ENCODE peak calls at places on chromosomes 11 and 22, in seven cellular contexts. Q, S, P, W, U, B and Z are unnamed samples.

GRCh38 chr11:78898376-78898775 is 323.7 kb upstream of the NARS2 start:
- DNase-seq in Q (no peak), S (no peak), P (no peak), W (no peak), U (no peak), B (no peak), Z (no peak)

GRCh38 chr22:48098936-48099245 is 1336.4 kb downstream of the TBC1D22A start:
- DNase-seq in Q (no peak), S (no peak), P (no peak), W (no peak), U (no peak), B (peak), Z (no peak)

GRCh38 chr22:19892249-19892879 is 37.7 kb upstream of the GNB1L start:
- DNase-seq in Q (peak), S (no peak), P (no peak), W (no peak), U (no peak), B (no peak), Z (no peak)

GRCh38 chr11:73326929-73327811 is 19.1 kb downstream of the ARHGEF17 start:
- DNase-seq in Q (no peak), S (peak), P (no peak), W (no peak), U (no peak), B (no peak), Z (no peak)

GRCh38 chr22:41974691-41975290 is 5.5 kb downstream of the SEPTIN3 start:
- DNase-seq in Q (no peak), S (no peak), P (no peak), W (no peak), U (no peak), B (no peak), Z (no peak)

GRCh38 chr11:1012740-1013627 is 23.5 kb downstream of the MUC6 start:
- DNase-seq in Q (no peak), S (no peak), P (no peak), W (peak), U (no peak), B (no peak), Z (no peak)

GRCh38 chr11:127074151-127074761 is 73.7 kb upstream of the KIRREL3 start:
- DNase-seq in Q (no peak), S (peak), P (no peak), W (peak), U (no peak), B (peak), Z (no peak)

GRCh38 chr11:12537778-12538401 is 136.3 kb upstream of the TEAD1 start:
- DNase-seq in Q (no peak), S (no peak), P (no peak), W (no peak), U (no peak), B (no peak), Z (no peak)

GRCh38 chr22:46827781-46828180 is 65.3 kb downstream of the TBC1D22A start:
- DNase-seq in Q (no peak), S (no peak), P (no peak), W (no peak), U (no peak), B (no peak), Z (no peak)

GRCh38 chr11:70577948-70578347 is 179.6 kb downstream of the CTTN start:
- DNase-seq in Q (no peak), S (no peak), P (no peak), W (no peak), U (no peak), B (no peak), Z (no peak)

GRCh38 chr11:111851636-111852035 is 19.7 kb downstream of the ALG9 start:
- DNase-seq in Q (no peak), S (peak), P (no peak), W (no peak), U (peak), B (no peak), Z (no peak)

GRCh38 chr22:50148166-50148500 is 22.4 kb upstream of the PANX2 start:
- DNase-seq in Q (no peak), S (no peak), P (no peak), W (no peak), U (no peak), B (no peak), Z (no peak)

GRCh38 chr11:33063326-33063775 is 24.0 kb downstream of the TCP11L1 start:
- DNase-seq in Q (no peak), S (peak), P (no peak), W (no peak), U (peak), B (no peak), Z (no peak)

GRCh38 chr11:111604392-111605009 is 2.3 kb downstream of the SIK2 start:
- DNase-seq in Q (no peak), S (peak), P (peak), W (peak), U (peak), B (no peak), Z (no peak)

GRCh38 chr22:21807545-21807944 is 59.9 kb downstream of the MAPK1 start:
- DNase-seq in Q (no peak), S (no peak), P (no peak), W (no peak), U (no peak), B (no peak), Z (no peak)

GRCh38 chr22:26891431-26891830 is 234.0 kb downstream of the MIAT start:
- DNase-seq in Q (no peak), S (no peak), P (no peak), W (peak), U (no peak), B (no peak), Z (no peak)

GRCh38 chr11:70720291-70720690 is 322.0 kb downstream of the CTTN start:
- DNase-seq in Q (no peak), S (no peak), P (no peak), W (no peak), U (no peak), B (no peak), Z (no peak)

GRCh38 chr11:96136623-96137313 is 206.2 kb downstream of the MAML2 start:
- DNase-seq in Q (no peak), S (no peak), P (no peak), W (no peak), U (no peak), B (no peak), Z (no peak)

GRCh38 chr11:95547186-95547585 is 242.4 kb downstream of the FAM76B start:
- DNase-seq in Q (no peak), S (no peak), P (no peak), W (no peak), U (peak), B (no peak), Z (no peak)

GRCh38 chr11:132772712-132773545 is 759.4 kb downstream of the OPCML start:
- DNase-seq in Q (no peak), S (no peak), P (no peak), W (no peak), U (no peak), B (no peak), Z (no peak)

GRCh38 chr22:35072939-35073338 is 7.0 kb downstream of the ISX start:
- DNase-seq in Q (no peak), S (no peak), P (no peak), W (peak), U (no peak), B (no peak), Z (no peak)

GRCh38 chr11:87722756-87723599 is 452.3 kb downstream of the RAB38 start:
- DNase-seq in Q (no peak), S (peak), P (no peak), W (peak), U (peak), B (peak), Z (no peak)

GRCh38 chr11:57276857-57277505 is 39.9 kb upstream of the APLNR start:
- DNase-seq in Q (no peak), S (peak), P (no peak), W (no peak), U (no peak), B (no peak), Z (no peak)

GRCh38 chr22:47474464-47474863 is 712.0 kb downstream of the TBC1D22A start:
- DNase-seq in Q (no peak), S (no peak), P (no peak), W (peak), U (no peak), B (no peak), Z (no peak)

GRCh38 chr22:22848364-22848866 is 39.2 kb upstream of the IGLL5 start:
- DNase-seq in Q (peak), S (peak), P (no peak), W (peak), U (no peak), B (peak), Z (no peak)

GRCh38 chr11:75513250-75513649 is 12.5 kb downstream of the GDPD5 start:
- DNase-seq in Q (no peak), S (peak), P (no peak), W (no peak), U (no peak), B (no peak), Z (no peak)